ENCODE peak calls at places on chromosome 1, in nine cellular contexts. One of them, this sample, is unnamed.

GRCh38 chr1:32893198-32894018 is 7.1 kb downstream of the HPCA start:
- DNase-seq in omental fat pad: no peak
- DNase-seq in A549: peak; percentile 41
- DNase-seq in uterus: peak; percentile 70
- DNase-seq in bronchial epithelial cell: no peak
- DNase-seq in tibial artery: no peak
- DNase-seq in RWPE1: peak; percentile 26
- DNase-seq in AG04450: no peak
- DNase-seq in psoas muscle: peak; percentile 43
- DNase-seq in this sample: no peak

GRCh38 chr1:7319196-7319595 is 451.9 kb upstream of the VAMP3 start:
- DNase-seq in omental fat pad: no peak
- DNase-seq in A549: no peak
- DNase-seq in uterus: no peak
- DNase-seq in bronchial epithelial cell: no peak
- DNase-seq in tibial artery: no peak
- DNase-seq in RWPE1: no peak
- DNase-seq in AG04450: no peak
- DNase-seq in psoas muscle: no peak
- DNase-seq in this sample: no peak

GRCh38 chr1:88998716-88999115 is 6.3 kb upstream of the KYAT3 start:
- DNase-seq in omental fat pad: no peak
- DNase-seq in A549: peak; percentile 21
- DNase-seq in uterus: no peak
- DNase-seq in bronchial epithelial cell: peak; percentile 70
- DNase-seq in tibial artery: no peak
- DNase-seq in RWPE1: no peak
- DNase-seq in AG04450: no peak
- DNase-seq in psoas muscle: no peak
- DNase-seq in this sample: peak; percentile 72

GRCh38 chr1:115515270-115515669 is 126.5 kb upstream of the VANGL1 start:
- DNase-seq in omental fat pad: no peak
- DNase-seq in A549: no peak
- DNase-seq in uterus: no peak
- DNase-seq in bronchial epithelial cell: no peak
- DNase-seq in tibial artery: no peak
- DNase-seq in RWPE1: no peak
- DNase-seq in AG04450: no peak
- DNase-seq in psoas muscle: no peak
- DNase-seq in this sample: no peak

GRCh38 chr1:217472915-217473314 is 158.0 kb downstream of the GPATCH2 start:
- DNase-seq in omental fat pad: no peak
- DNase-seq in A549: no peak
- DNase-seq in uterus: no peak
- DNase-seq in bronchial epithelial cell: peak; percentile 64
- DNase-seq in tibial artery: no peak
- DNase-seq in RWPE1: no peak
- DNase-seq in AG04450: no peak
- DNase-seq in psoas muscle: no peak
- DNase-seq in this sample: no peak

GRCh38 chr1:67149179-67149770 is 14.5 kb upstream of the C1orf141 start:
- DNase-seq in omental fat pad: no peak
- DNase-seq in A549: peak; percentile 18
- DNase-seq in uterus: peak; percentile 52
- DNase-seq in bronchial epithelial cell: peak; percentile 76
- DNase-seq in tibial artery: peak; percentile 62
- DNase-seq in RWPE1: peak; percentile 68
- DNase-seq in AG04450: peak; percentile 66
- DNase-seq in psoas muscle: peak; percentile 47
- DNase-seq in this sample: peak; percentile 66

GRCh38 chr1:177429234-177429633 is 258.5 kb downstream of the BRINP2 start:
- DNase-seq in omental fat pad: no peak
- DNase-seq in A549: no peak
- DNase-seq in uterus: no peak
- DNase-seq in bronchial epithelial cell: no peak
- DNase-seq in tibial artery: no peak
- DNase-seq in RWPE1: no peak
- DNase-seq in AG04450: no peak
- DNase-seq in psoas muscle: no peak
- DNase-seq in this sample: no peak

GRCh38 chr1:203796223-203796747 is 862 bp downstream of the ZBED6 start:
- DNase-seq in omental fat pad: no peak
- DNase-seq in A549: no peak
- DNase-seq in uterus: no peak
- DNase-seq in bronchial epithelial cell: peak; percentile 33
- DNase-seq in tibial artery: peak; percentile 26
- DNase-seq in RWPE1: peak; percentile 20
- DNase-seq in AG04450: no peak
- DNase-seq in psoas muscle: no peak
- DNase-seq in this sample: no peak

GRCh38 chr1:245606157-245606725 is 451.5 kb downstream of the KIF26B start:
- DNase-seq in omental fat pad: no peak
- DNase-seq in A549: no peak
- DNase-seq in uterus: no peak
- DNase-seq in bronchial epithelial cell: no peak
- DNase-seq in tibial artery: no peak
- DNase-seq in RWPE1: no peak
- DNase-seq in AG04450: no peak
- DNase-seq in psoas muscle: no peak
- DNase-seq in this sample: no peak

DNA sequence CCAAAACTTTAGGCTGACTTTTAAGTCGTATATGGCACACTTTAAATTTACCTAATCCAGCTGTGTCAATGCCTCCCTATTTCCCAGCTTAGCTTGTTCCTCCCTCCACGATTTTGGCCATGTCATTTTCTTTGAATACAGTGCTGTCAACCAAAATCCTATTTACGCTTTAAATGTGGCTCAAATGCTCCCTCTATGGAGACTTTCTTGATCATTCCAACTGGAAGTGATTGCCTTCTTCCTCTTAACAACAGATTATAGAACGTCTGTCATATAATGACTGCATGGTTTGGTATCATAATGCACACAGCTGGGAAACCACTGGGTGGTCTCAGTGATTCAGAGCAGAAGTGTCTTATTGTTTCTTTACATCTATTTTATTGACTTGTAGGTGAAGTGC is 18.9 kb upstream of the BATF3 start:
- DNase-seq in omental fat pad: no peak
- DNase-seq in A549: no peak
- DNase-seq in uterus: no peak
- DNase-seq in bronchial epithelial cell: no peak
- DNase-seq in tibial artery: no peak
- DNase-seq in RWPE1: no peak
- DNase-seq in AG04450: no peak
- DNase-seq in psoas muscle: no peak
- DNase-seq in this sample: no peak
- TF ChIP-seq CTCF in omental fat pad: no peak
- TF ChIP-seq CTCF in A549: no peak
- TF ChIP-seq CTCF in uterus: no peak
- TF ChIP-seq CTCF in bronchial epithelial cell: no peak
- TF ChIP-seq CTCF in tibial artery: no peak
- TF ChIP-seq CTCF in RWPE1: no peak
- TF ChIP-seq CTCF in AG04450: peak; percentile 43
- TF ChIP-seq CTCF in psoas muscle: no peak
- TF ChIP-seq CTCF in this sample: peak; percentile 44

DNA sequence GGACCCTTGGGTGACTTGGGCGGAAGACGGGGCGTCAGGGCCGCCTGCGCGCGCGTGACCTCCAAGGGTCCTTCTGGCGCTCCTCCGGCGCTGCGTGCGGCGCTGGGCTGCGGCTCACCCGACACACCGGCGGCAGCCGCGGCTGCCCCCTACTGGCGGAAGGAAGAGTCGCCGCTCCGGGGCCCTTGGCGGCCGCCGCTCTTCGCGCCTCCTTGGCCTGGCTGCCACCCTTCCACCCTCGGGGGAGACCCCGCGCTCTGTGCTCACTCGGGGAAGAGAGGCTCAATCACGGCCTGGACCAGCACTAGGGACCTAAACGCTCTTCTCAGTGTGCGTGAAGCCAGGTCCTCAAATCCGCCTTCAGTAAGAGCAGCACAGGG is 89.7 kb downstream of the DMRTA2 start:
- DNase-seq in omental fat pad: no peak
- DNase-seq in A549: peak; percentile 46
- DNase-seq in uterus: no peak
- DNase-seq in bronchial epithelial cell: no peak
- DNase-seq in tibial artery: no peak
- DNase-seq in RWPE1: peak; percentile 27
- DNase-seq in AG04450: no peak
- DNase-seq in psoas muscle: peak; percentile 50
- DNase-seq in this sample: no peak
- TF ChIP-seq CTCF in omental fat pad: no peak
- TF ChIP-seq CTCF in A549: peak; percentile 38
- TF ChIP-seq CTCF in uterus: no peak
- TF ChIP-seq CTCF in bronchial epithelial cell: peak; percentile 88
- TF ChIP-seq CTCF in tibial artery: peak; percentile 26
- TF ChIP-seq CTCF in RWPE1: peak; percentile 2
- TF ChIP-seq CTCF in AG04450: peak; percentile 54
- TF ChIP-seq CTCF in psoas muscle: peak; percentile 47
- TF ChIP-seq CTCF in this sample: peak; percentile 85

GRCh38 chr1:247118946-247119446 is 14.8 kb upstream of the ZNF669 start:
- DNase-seq in omental fat pad: no peak
- DNase-seq in A549: peak; percentile 10
- DNase-seq in uterus: no peak
- DNase-seq in bronchial epithelial cell: no peak
- DNase-seq in tibial artery: no peak
- DNase-seq in RWPE1: no peak
- DNase-seq in AG04450: no peak
- DNase-seq in psoas muscle: no peak
- DNase-seq in this sample: peak; percentile 27
- TF ChIP-seq CTCF in omental fat pad: no peak
- TF ChIP-seq CTCF in A549: no peak
- TF ChIP-seq CTCF in uterus: no peak
- TF ChIP-seq CTCF in bronchial epithelial cell: peak; percentile 7
- TF ChIP-seq CTCF in tibial artery: no peak
- TF ChIP-seq CTCF in RWPE1: no peak
- TF ChIP-seq CTCF in AG04450: peak; percentile 2
- TF ChIP-seq CTCF in psoas muscle: no peak
- TF ChIP-seq CTCF in this sample: peak; percentile 78

GRCh38 chr1:39160703-39161102 is 43.8 kb upstream of the MACF1 start:
- DNase-seq in omental fat pad: no peak
- DNase-seq in A549: no peak
- DNase-seq in uterus: no peak
- DNase-seq in bronchial epithelial cell: no peak
- DNase-seq in tibial artery: no peak
- DNase-seq in RWPE1: no peak
- DNase-seq in AG04450: no peak
- DNase-seq in psoas muscle: no peak
- DNase-seq in this sample: no peak
- TF ChIP-seq CTCF in omental fat pad: no peak
- TF ChIP-seq CTCF in A549: no peak
- TF ChIP-seq CTCF in uterus: no peak
- TF ChIP-seq CTCF in bronchial epithelial cell: no peak
- TF ChIP-seq CTCF in tibial artery: no peak
- TF ChIP-seq CTCF in RWPE1: no peak
- TF ChIP-seq CTCF in AG04450: peak; percentile 42
- TF ChIP-seq CTCF in psoas muscle: no peak
- TF ChIP-seq CTCF in this sample: no peak

This sample was measured in Panc1.